ENCODE peak calls at places on chromosomes 2 and 18, in four cellular contexts. F is type B pancreatic cell, C is NB4, O is activated T-cell treated with anti-CD3 and anti-CD28 coated beads for 4 hours. L is an unnamed sample.

GRCh38 chr2:198325359-198325758 is 521.0 kb downstream of the PLCL1 start:
- DNase-seq in O (no peak), C (no peak), F (no peak), L (no peak)

GRCh38 chr18:48475635-48476549 is 62.9 kb upstream of the CTIF start:
- DNase-seq in F (no peak), O (no peak), C (peak), L (peak)

GRCh38 chr2:33395660-33396249 is 80.7 kb upstream of the RASGRP3 start:
- DNase-seq in F (no peak), O (peak), C (peak), L (no peak)

GRCh38 chr18:62525611-62526010 is 2.8 kb downstream of the ZCCHC2 start:
- DNase-seq in O (no peak), F (no peak), C (no peak), L (no peak)

GRCh38 chr2:103161456-103162289 is 399.8 kb downstream of the TMEM182 start:
- DNase-seq in O (no peak), C (peak), F (no peak), L (no peak)

GRCh38 chr18:48066225-48066652 is 135.8 kb upstream of the SMAD2 start:
- DNase-seq in F (no peak), O (no peak), C (no peak), L (no peak)

GRCh38 chr2:224836263-224836662 is 120.1 kb upstream of the CCDC195 start:
- DNase-seq in F (no peak), O (no peak), C (no peak), L (no peak)

GRCh38 chr18:3875961-3876360 is 426.0 kb downstream of the TGIF1 start:
- DNase-seq in O (no peak), F (no peak), C (no peak), L (no peak)

GRCh38 chr2:69138247-69138754 is 125.3 kb downstream of the ANTXR1 start:
- DNase-seq in O (no peak), F (no peak), C (no peak), L (no peak)

L was measured in osteocyte.